ENCODE peak calls at places on chromosomes 4 and X, in six cellular contexts. U is adrenal gland, Z is head of caudate nucleus, E is hippocampal formation, L is uterus, H is KBM-7. X is an unnamed sample.

GRCh38 chr4:185774815-185775684 is 36.9 kb downstream of the SORBS2 start:
- DNase-seq in U (peak), Z (no peak), E (no peak), L (no peak), H (no peak), X (peak)

GRCh38 chrX:56233682-56234081 is 1.5 kb downstream of the KLF8 start:
- DNase-seq in U (peak), Z (peak), E (no peak), L (peak), H (no peak), X (peak)

GRCh38 chr4:136931771-136932170 is 600.5 kb downstream of the PCDH18 start:
- DNase-seq in U (no peak), Z (no peak), E (no peak), L (no peak), H (no peak), X (no peak)

GRCh38 chr4:98994474-98995182 is 893 bp upstream of the METAP1 start:
- DNase-seq in U (no peak), Z (no peak), E (no peak), L (no peak), H (no peak), X (no peak)

GRCh38 chrX:40099046-40099968 is 1.5 kb upstream of the BCOR start:
- DNase-seq in U (peak), Z (no peak), E (no peak), L (peak), H (peak), X (no peak)

GRCh38 chr4:134585972-134586371 is 384.4 kb upstream of the PABPC4L start:
- DNase-seq in U (no peak), Z (no peak), E (no peak), L (no peak), H (peak), X (no peak)

GRCh38 chr4:67558493-67558892 is at the start of gene STAP1:
- DNase-seq in U (no peak), Z (no peak), E (no peak), L (no peak), H (peak), X (no peak)

GRCh38 chr4:114653675-114654074 is 55.1 kb downstream of the UGT8 start:
- DNase-seq in U (no peak), Z (no peak), E (no peak), L (no peak), H (no peak), X (no peak)

GRCh38 chrX:69153060-69153730 is 12.1 kb downstream of the PJA1 start:
- DNase-seq in U (peak), Z (peak), E (peak), L (peak), H (no peak), X (no peak)

GRCh38 chr4:18608910-18609525 is 587.5 kb upstream of the LCORL start:
- DNase-seq in U (no peak), Z (no peak), E (no peak), L (no peak), H (no peak), X (no peak)

GRCh38 chrX:30533261-30533660 is 44.3 kb downstream of the TASL start:
- DNase-seq in U (no peak), Z (no peak), E (no peak), L (no peak), H (no peak), X (no peak)

GRCh38 chr4:78829296-78829695 is 53.1 kb downstream of the BMP2K start:
- DNase-seq in U (no peak), Z (no peak), E (no peak), L (no peak), H (no peak), X (no peak)

GRCh38 chr4:189845145-189845846 is 95.4 kb upstream of the FRG1 start:
- DNase-seq in U (no peak), Z (no peak), E (no peak), L (no peak), H (no peak), X (no peak)

GRCh38 chr4:117481742-117482141 is 396.4 kb upstream of the TRAM1L1 start:
- DNase-seq in U (no peak), Z (no peak), E (no peak), L (no peak), H (no peak), X (peak)

GRCh38 chrX:66638591-66639500 is at the start of gene EDA2R:
- DNase-seq in U (peak), Z (peak), E (no peak), L (peak), H (peak), X (peak)

GRCh38 chrX:151206871-151207270 is 30.5 kb downstream of the GPR50 start:
- DNase-seq in U (no peak), Z (no peak), E (no peak), L (no peak), H (no peak), X (no peak)

GRCh38 chr4:104022871-104023270 is 303.1 kb upstream of the TACR3 start:
- DNase-seq in U (no peak), Z (no peak), E (no peak), L (no peak), H (no peak), X (no peak)

GRCh38 chr4:157151711-157152110 is 68.8 kb upstream of the GRIA2 start:
- DNase-seq in U (no peak), Z (no peak), E (no peak), L (no peak), H (no peak), X (no peak)

GRCh38 chr4:139718833-139719232 is 53.2 kb downstream of the MGST2 start:
- DNase-seq in U (no peak), Z (no peak), E (no peak), L (no peak), H (no peak), X (no peak)

GRCh38 chr4:71932941-71933340 is 98.9 kb upstream of the NPFFR2 start:
- DNase-seq in U (no peak), Z (no peak), E (no peak), L (no peak), H (no peak), X (no peak)

GRCh38 chr4:174457468-174457867 is 64.8 kb downstream of the HPGD start:
- DNase-seq in U (no peak), Z (no peak), E (no peak), L (no peak), H (no peak), X (no peak)

GRCh38 chrX:41733939-41734338 is 10.0 kb downstream of the GPR82 start:
- DNase-seq in U (no peak), Z (no peak), E (no peak), L (no peak), H (peak), X (no peak)

GRCh38 chr4:89660851-89661250 is 176.1 kb downstream of the SNCA start:
- DNase-seq in U (no peak), Z (no peak), E (no peak), L (no peak), H (no peak), X (no peak)